ENCODE peak calls at places on chromosomes 12 and 14, in six cellular contexts. C is lower leg skin, R is mammary epithelial cell, V is endothelial cell, F is AG04450, N is Calu3. B is an unnamed sample.

GRCh38 chr12:115108129-115109100 is 424.4 kb upstream of the TBX3 start:
- DNase-seq in F (no peak), R (no peak), V (no peak), N (no peak), C (no peak), B (no peak)

GRCh38 chr12:59695379-59695778 is 99.5 kb downstream of the SLC16A7 start:
- DNase-seq in C (no peak), F (no peak), N (no peak), R (peak; percentile 66), V (no peak), B (no peak)

GRCh38 chr14:61887628-61888027 is 125.4 kb downstream of the SNAPC1 start:
- DNase-seq in C (no peak), F (no peak), V (no peak), R (no peak), N (no peak), B (no peak)

GRCh38 chr12:92030618-92031017 is 115.0 kb downstream of the BTG1 start:
- DNase-seq in C (no peak), V (no peak), F (no peak), R (peak; percentile 43), N (no peak), B (no peak)

GRCh38 chr12:131159660-131160059 is 206.0 kb downstream of the ADGRD1 start:
- DNase-seq in R (no peak), N (no peak), C (no peak), V (no peak), F (no peak), B (no peak)

GRCh38 chr14:24072436-24072835 is 1.1 kb downstream of the CPNE6 start:
- DNase-seq in C (no peak), V (no peak), F (no peak), N (no peak), R (no peak), B (no peak)

GRCh38 chr12:82838123-82838522 is 151.4 kb downstream of the TMTC2 start:
- DNase-seq in R (no peak), N (no peak), V (no peak), F (no peak), C (no peak), B (no peak)

GRCh38 chr12:129552996-129553750 is 350.7 kb downstream of the TMEM132D start:
- DNase-seq in R (no peak), C (no peak), N (no peak), V (no peak), F (no peak), B (no peak)

GRCh38 chr14:99273025-99273723 is 1.2 kb upstream of the BCL11B start:
- DNase-seq in R (peak; percentile 62), C (peak; percentile 94), V (peak; percentile 50), N (peak; percentile 22), F (no peak), B (no peak)

GRCh38 chr12:47307680-47308399 is 228.1 kb upstream of the AMIGO2 start:
- DNase-seq in R (peak; percentile 65), C (no peak), F (peak; percentile 23), V (peak; percentile 26), N (peak; percentile 51), B (no peak)

GRCh38 chr12:65800928-65801327 is 23.4 kb upstream of the HMGA2 start:
- DNase-seq in R (no peak), V (no peak), N (no peak), C (no peak), F (no peak), B (no peak)

GRCh38 chr14:98477935-98478334 is 794.1 kb downstream of the BCL11B start:
- DNase-seq in R (no peak), C (no peak), N (no peak), V (no peak), F (no peak), B (no peak)

GRCh38 chr12:84913151-84913550 is 552 bp upstream of the SLC6A15 start:
- DNase-seq in F (no peak), N (no peak), C (peak; percentile 81), R (peak; percentile 45), V (peak; percentile 28), B (no peak)

GRCh38 chr12:91383106-91383505 is 200.5 kb upstream of the DCN start:
- DNase-seq in N (no peak), R (peak; percentile 24), C (no peak), F (no peak), V (no peak), B (no peak)

GRCh38 chr12:132571598-132571997 is 38.8 kb downstream of the LRCOL1 start:
- DNase-seq in N (no peak), C (no peak), V (no peak), R (no peak), F (no peak), B (no peak)

GRCh38 chr12:15756822-15757221 is 32.4 kb downstream of the EPS8 start:
- DNase-seq in R (peak; percentile 40), C (no peak), N (no peak), F (no peak), V (no peak), B (no peak)

GRCh38 chr12:129185855-129186254 is 332.6 kb downstream of the GLT1D1 start:
- DNase-seq in N (no peak), V (no peak), C (no peak), F (no peak), R (no peak), B (no peak)

GRCh38 chr14:21398901-21399300 is 15.1 kb upstream of the SUPT16H start:
- DNase-seq in N (no peak), R (no peak), V (no peak), C (no peak), F (no peak), B (no peak)

GRCh38 chr14:21405097-21405496 is 21.3 kb upstream of the SUPT16H start:
- DNase-seq in N (no peak), C (no peak), V (no peak), F (no peak), R (peak; percentile 5), B (no peak)

GRCh38 chr14:21395450-21395849 is 11.6 kb upstream of the SUPT16H start:
- DNase-seq in R (no peak), F (no peak), V (no peak), N (no peak), C (no peak), B (no peak)

DNA sequence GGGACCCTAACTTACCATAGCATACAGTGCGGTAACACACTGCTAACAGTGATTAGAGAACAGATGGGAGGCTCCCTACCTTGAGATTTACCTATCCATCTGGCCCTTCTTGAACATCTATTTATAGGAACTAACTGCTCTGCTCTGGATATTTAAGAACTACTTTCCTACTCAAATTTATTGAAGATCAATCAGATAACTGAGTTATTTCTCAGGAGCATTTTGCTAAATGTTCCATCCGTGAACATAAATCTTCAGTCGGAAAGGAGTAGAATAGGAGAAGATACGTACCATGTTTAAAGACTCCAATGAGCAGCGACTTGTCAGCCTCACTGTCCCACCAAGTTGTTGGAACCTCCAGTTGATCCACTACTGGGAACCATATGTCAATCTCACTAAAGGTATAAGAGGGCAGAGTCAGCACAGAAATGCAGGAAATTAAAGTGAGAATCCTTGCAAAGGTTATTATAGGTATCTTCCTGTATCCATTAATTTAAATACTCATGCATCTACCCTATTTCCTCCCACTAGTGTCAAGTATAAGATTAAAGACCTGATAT is 15.6 kb upstream of the SUPT16H start:
- DNase-seq in R (no peak), N (no peak), C (no peak), F (no peak), V (no peak), B (no peak)
- TF ChIP-seq CTCF in R (no peak), N (no peak), C (no peak), F (no peak), V (no peak), B (no peak)

DNA sequence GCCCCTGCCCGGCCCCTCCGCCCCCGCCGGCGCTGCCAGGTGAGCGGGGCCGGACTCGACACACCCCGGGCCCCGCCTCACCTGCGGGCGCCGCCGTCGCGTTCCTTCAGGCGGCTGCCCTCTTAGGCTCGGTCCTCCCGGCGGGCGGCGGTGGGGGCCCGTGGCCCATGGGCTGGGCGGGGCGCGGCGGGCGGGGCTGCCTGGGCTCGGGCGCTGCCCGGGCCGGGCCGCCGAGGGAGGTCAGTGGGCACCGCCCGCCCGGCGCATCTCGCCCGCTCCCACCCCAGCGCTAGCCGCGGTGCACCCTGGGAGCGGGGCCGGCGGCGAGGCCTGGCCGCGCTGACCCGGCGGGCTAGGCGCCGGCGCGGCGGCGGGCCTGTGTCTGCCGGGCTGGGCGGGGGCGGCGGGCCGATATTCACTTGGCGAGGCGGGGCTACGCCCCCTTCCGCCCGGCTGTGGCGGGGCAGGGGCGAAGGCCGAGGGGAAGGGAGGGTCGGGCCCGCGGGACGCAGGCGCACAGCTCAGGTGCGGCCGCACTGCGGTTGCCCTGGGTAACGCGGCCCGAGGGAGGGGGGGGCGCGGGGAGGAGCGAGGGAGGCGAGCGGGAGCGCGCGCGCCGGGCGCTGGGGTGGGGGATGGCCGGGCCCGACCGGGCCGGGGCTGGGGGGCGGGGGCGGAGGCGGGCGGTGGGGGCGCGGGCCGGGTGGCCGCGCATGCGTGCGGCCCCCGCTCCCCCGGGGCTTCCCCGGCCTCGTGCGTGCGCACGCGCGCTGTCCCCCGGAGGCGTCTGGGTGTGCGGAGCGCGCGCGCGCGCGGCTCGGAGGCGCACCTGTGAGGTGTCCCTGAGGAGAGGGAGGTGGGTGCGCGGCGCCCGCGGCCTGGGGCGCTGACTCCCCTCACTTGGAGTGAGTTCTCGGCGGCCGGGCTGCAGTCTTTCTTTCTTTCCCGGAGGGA is at the start of the genes CCDC92 and ZNF664:
- DNase-seq in R (peak; percentile 89), C (peak; percentile 97), N (peak; percentile 99), V (peak; percentile 98), F (peak; percentile 80), B (peak; percentile 98)
- TF ChIP-seq CTCF in R (peak; percentile 31), C (no peak), N (no peak), V (no peak), F (no peak), B (peak; percentile 37)

GRCh38 chr12:57153420-57153997 is 6.1 kb upstream of the LRP1-AS start:
- DNase-seq in C (no peak), N (no peak), F (no peak), R (no peak), V (no peak), B (no peak)

GRCh38 chr12:57151741-57152407 is 4.5 kb upstream of the LRP1-AS start:
- DNase-seq in N (no peak), V (no peak), C (no peak), F (peak; percentile 56), R (peak; percentile 63), B (peak; percentile 94)

GRCh38 chr12:57150400-57150799 is 3.0 kb upstream of the LRP1-AS start:
- DNase-seq in V (no peak), F (no peak), C (no peak), R (no peak), N (no peak), B (no peak)

GRCh38 chr12:57154076-57154475 is 6.7 kb upstream of the LRP1-AS start:
- DNase-seq in F (no peak), N (no peak), R (no peak), C (no peak), V (no peak), B (no peak)

DNA sequence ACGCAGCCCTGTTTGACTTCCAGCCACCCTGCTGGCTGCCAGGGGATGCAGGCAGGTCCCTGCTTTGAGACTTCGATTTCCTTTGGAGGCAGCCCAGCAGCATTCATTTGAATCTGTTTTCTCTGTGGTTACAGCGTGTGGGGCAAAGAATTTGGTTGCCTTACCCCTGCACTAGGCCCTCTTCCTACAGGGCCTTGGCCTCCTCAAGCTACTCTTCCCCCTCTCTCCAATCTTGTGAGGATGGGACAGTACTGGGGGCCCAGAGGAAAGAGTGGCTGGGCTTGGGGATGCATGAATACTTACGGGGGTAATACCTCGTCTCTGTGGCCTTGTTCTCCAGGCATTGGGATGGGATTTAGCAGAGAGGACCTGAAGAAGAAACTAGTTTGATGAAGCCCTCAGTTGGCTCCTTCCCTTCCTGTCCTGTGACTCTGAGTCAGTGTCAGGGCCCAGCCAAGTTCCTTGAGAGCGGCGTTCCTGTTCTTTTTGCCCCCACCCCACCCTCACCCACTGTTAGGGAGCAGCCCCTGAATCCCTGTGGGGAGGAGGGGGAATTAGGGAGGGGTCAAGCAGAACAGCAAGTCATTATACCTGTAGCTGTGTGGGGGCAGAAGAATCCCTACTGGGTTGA is 5.1 kb upstream of the LRP1-AS start:
- DNase-seq in C (peak; percentile 94), R (no peak), V (no peak), N (no peak), F (no peak), B (no peak)
- TF ChIP-seq CTCF in C (no peak), R (no peak), V (no peak), N (no peak), F (no peak), B (no peak)

GRCh38 chr14:45038865-45039264 is 45.1 kb upstream of the PRPF39 start:
- DNase-seq in R (no peak), N (no peak), V (no peak), F (no peak), C (no peak), B (peak; percentile 62)
- TF ChIP-seq CTCF in R (no peak), N (no peak), V (no peak), F (no peak), C (no peak), B (no peak)